ENCODE peak calls at places on chromosomes 1 and 21, in six cellular contexts. One of them, this sample, is unnamed.

GRCh38 chr1:85580046-85580411 is 532 bp upstream of the CCN1 start:
- DNase-seq in HepG2: peak; percentile 76
- DNase-seq in H1: no peak
- DNase-seq in GM12878: no peak
- DNase-seq in HCT116: no peak
- DNase-seq in K562: no peak
- DNase-seq in this sample: no peak

GRCh38 chr1:235329139-235329808 is 904 bp downstream of the GGPS1 start:
- DNase-seq in K562: no peak
- DNase-seq in HCT116: no peak
- DNase-seq in H1: no peak
- DNase-seq in GM12878: peak; percentile 52
- DNase-seq in HepG2: no peak
- DNase-seq in this sample: peak; percentile 40

GRCh38 chr21:38505654-38506523 is 7.6 kb upstream of the ERG start:
- DNase-seq in H1: peak; percentile 33
- DNase-seq in GM12878: no peak
- DNase-seq in K562: peak; percentile 20
- DNase-seq in HepG2: peak; percentile 62
- DNase-seq in HCT116: peak; percentile 42
- DNase-seq in this sample: peak; percentile 72

GRCh38 chr1:217181205-217181746 is 449.6 kb downstream of the GPATCH2 start:
- DNase-seq in HCT116: no peak
- DNase-seq in HepG2: no peak
- DNase-seq in K562: no peak
- DNase-seq in H1: no peak
- DNase-seq in GM12878: no peak
- DNase-seq in this sample: no peak

GRCh38 chr1:171984850-171985485 is 143.7 kb downstream of the DNM3 start:
- DNase-seq in H1: no peak
- DNase-seq in GM12878: no peak
- DNase-seq in HepG2: peak; percentile 40
- DNase-seq in HCT116: peak; percentile 29
- DNase-seq in K562: peak; percentile 25
- DNase-seq in this sample: peak; percentile 32

GRCh38 chr1:233269656-233270055 is 25.9 kb downstream of the PCNX2 start:
- DNase-seq in GM12878: no peak
- DNase-seq in K562: no peak
- DNase-seq in HCT116: no peak
- DNase-seq in H1: no peak
- DNase-seq in HepG2: no peak
- DNase-seq in this sample: no peak

GRCh38 chr21:36150192-36150711 is 6.4 kb upstream of the DOP1B start:
- DNase-seq in H1: no peak
- DNase-seq in HepG2: no peak
- DNase-seq in K562: no peak
- DNase-seq in GM12878: peak; percentile 42
- DNase-seq in HCT116: no peak
- DNase-seq in this sample: no peak

GRCh38 chr1:23273450-23274133 is 56.3 kb upstream of the HTR1D start:
- DNase-seq in H1: no peak
- DNase-seq in K562: no peak
- DNase-seq in HCT116: peak; percentile 6
- DNase-seq in HepG2: peak; percentile 23
- DNase-seq in GM12878: no peak
- DNase-seq in this sample: no peak

GRCh38 chr1:154199563-154199879 is 6.6 kb downstream of the CFAP141 start:
- DNase-seq in HCT116: no peak
- DNase-seq in H1: no peak
- DNase-seq in HepG2: peak; percentile 56
- DNase-seq in K562: no peak
- DNase-seq in GM12878: no peak
- DNase-seq in this sample: no peak

GRCh38 chr1:116508984-116509980 is 61.5 kb downstream of the CD58 start:
- DNase-seq in HepG2: peak; percentile 89
- DNase-seq in H1: no peak
- DNase-seq in GM12878: no peak
- DNase-seq in K562: peak; percentile 45
- DNase-seq in HCT116: peak; percentile 88
- DNase-seq in this sample: no peak

GRCh38 chr1:6873298-6874015 is 88.2 kb downstream of the CAMTA1 start:
- DNase-seq in K562: no peak
- DNase-seq in HepG2: no peak
- DNase-seq in HCT116: no peak
- DNase-seq in H1: no peak
- DNase-seq in GM12878: no peak
- DNase-seq in this sample: no peak

GRCh38 chr1:4059270-4059669 is 159.2 kb upstream of the C1orf174 start:
- DNase-seq in GM12878: no peak
- DNase-seq in HCT116: no peak
- DNase-seq in K562: no peak
- DNase-seq in H1: no peak
- DNase-seq in HepG2: no peak
- DNase-seq in this sample: no peak

GRCh38 chr1:18738126-18738525 is 107.5 kb downstream of the PAX7 start:
- DNase-seq in HCT116: no peak
- DNase-seq in K562: no peak
- DNase-seq in GM12878: no peak
- DNase-seq in H1: no peak
- DNase-seq in HepG2: no peak
- DNase-seq in this sample: no peak

GRCh38 chr1:169108897-169109560 is 2.5 kb downstream of the ATP1B1 start:
- DNase-seq in GM12878: no peak
- DNase-seq in HCT116: no peak
- DNase-seq in K562: no peak
- DNase-seq in H1: no peak
- DNase-seq in HepG2: peak; percentile 71
- DNase-seq in this sample: no peak

GRCh38 chr1:183234660-183235476 is 48.8 kb downstream of the LAMC2 start:
- DNase-seq in K562: peak; percentile 21
- DNase-seq in GM12878: no peak
- DNase-seq in HepG2: peak; percentile 21
- DNase-seq in H1: peak; percentile 41
- DNase-seq in HCT116: peak; percentile 62
- DNase-seq in this sample: peak; percentile 96

GRCh38 chr1:167493372-167493771 is 25.0 kb downstream of the CD247 start:
- DNase-seq in K562: no peak
- DNase-seq in HepG2: no peak
- DNase-seq in HCT116: no peak
- DNase-seq in GM12878: no peak
- DNase-seq in H1: no peak
- DNase-seq in this sample: no peak
- H3K36me3 ChIP-seq in K562: no peaks in the 10 kb centered on the region
- H3K36me3 ChIP-seq in HepG2: no peaks in the 10 kb centered on the region
- H3K36me3 ChIP-seq in HCT116: no peaks in the 10 kb centered on the region
- H3K36me3 ChIP-seq in GM12878: no peaks in the 10 kb centered on the region
- H3K36me3 ChIP-seq in H1: no peaks in the 10 kb centered on the region
- H3K36me3 ChIP-seq in this sample: no peaks in the 10 kb centered on the region

GRCh38 chr1:86773331-86774288 is 69.2 kb downstream of the SH3GLB1 start:
- DNase-seq in HepG2: peak; percentile 61
- DNase-seq in K562: no peak
- DNase-seq in HCT116: no peak
- DNase-seq in GM12878: no peak
- DNase-seq in H1: no peak
- DNase-seq in this sample: no peak
- TF ChIP-seq ZNF274 in HepG2: no peak
- TF ChIP-seq ZNF274 in K562: no peak
- TF ChIP-seq ZNF274 in HCT116: no peak
- TF ChIP-seq ZNF274 in GM12878: no peak
- TF ChIP-seq ZNF274 in H1: no peak
- TF ChIP-seq ZNF274 in this sample: no peak

GRCh38 chr1:113055570-113055969 is 17.4 kb upstream of the LRIG2 start:
- DNase-seq in GM12878: no peak
- DNase-seq in HepG2: no peak
- DNase-seq in H1: no peak
- DNase-seq in K562: no peak
- DNase-seq in HCT116: no peak
- DNase-seq in this sample: no peak
- H3K36me3 ChIP-seq in GM12878: no peaks in the 10 kb centered on the region
- H3K36me3 ChIP-seq in HepG2: no peaks in the 10 kb centered on the region
- H3K36me3 ChIP-seq in H1: no peaks in the 10 kb centered on the region
- H3K36me3 ChIP-seq in K562: no peaks in the 10 kb centered on the region
- H3K36me3 ChIP-seq in HCT116: no peaks in the 10 kb centered on the region
- H3K36me3 ChIP-seq in this sample: no peaks in the 10 kb centered on the region

GRCh38 chr1:25890249-25891034 is 14.9 kb upstream of the PAQR7 start:
- DNase-seq in HepG2: peak; percentile 50
- DNase-seq in GM12878: no peak
- DNase-seq in HCT116: peak; percentile 96
- DNase-seq in K562: no peak
- DNase-seq in H1: no peak
- DNase-seq in this sample: no peak

GRCh38 chr1:25893072-25893604 is 13.1 kb downstream of the STMN1 start:
- DNase-seq in GM12878: no peak
- DNase-seq in HepG2: no peak
- DNase-seq in HCT116: no peak
- DNase-seq in K562: no peak
- DNase-seq in H1: no peak
- DNase-seq in this sample: no peak

GRCh38 chr1:25889470-25889869 is 14.0 kb upstream of the PAQR7 start:
- DNase-seq in HCT116: no peak
- DNase-seq in K562: peak; percentile 69
- DNase-seq in GM12878: no peak
- DNase-seq in HepG2: no peak
- DNase-seq in H1: no peak
- DNase-seq in this sample: no peak

GRCh38 chr1:25888426-25888987 is 13.0 kb upstream of the PAQR7 start:
- DNase-seq in GM12878: no peak
- DNase-seq in H1: no peak
- DNase-seq in K562: no peak
- DNase-seq in HepG2: no peak
- DNase-seq in HCT116: no peak
- DNase-seq in this sample: no peak

GRCh38 chr1:25891606-25892005 is 14.6 kb downstream of the STMN1 start:
- DNase-seq in H1: no peak
- DNase-seq in HCT116: no peak
- DNase-seq in HepG2: no peak
- DNase-seq in GM12878: no peak
- DNase-seq in K562: no peak
- DNase-seq in this sample: no peak
- TF ChIP-seq ZNF274 in H1: no peak
- TF ChIP-seq ZNF274 in HCT116: no peak
- TF ChIP-seq ZNF274 in HepG2: no peak
- TF ChIP-seq ZNF274 in GM12878: no peak
- TF ChIP-seq ZNF274 in K562: no peak
- TF ChIP-seq ZNF274 in this sample: no peak

GRCh38 chr1:161008857-161009554 is 11.9 kb downstream of the F11R start:
- DNase-seq in GM12878: no peak
- DNase-seq in HCT116: no peak
- DNase-seq in K562: no peak
- DNase-seq in HepG2: peak; percentile 12
- DNase-seq in H1: no peak
- DNase-seq in this sample: no peak

GRCh38 chr1:161013591-161014513 is 7.1 kb downstream of the F11R start:
- DNase-seq in HCT116: no peak
- DNase-seq in HepG2: peak; percentile 99
- DNase-seq in GM12878: peak; percentile 74
- DNase-seq in H1: no peak
- DNase-seq in K562: peak; percentile 71
- DNase-seq in this sample: no peak

GRCh38 chr1:161009602-161010211 is 11.2 kb downstream of the F11R start:
- DNase-seq in H1: no peak
- DNase-seq in GM12878: no peak
- DNase-seq in HepG2: no peak
- DNase-seq in K562: peak; percentile 60
- DNase-seq in HCT116: no peak
- DNase-seq in this sample: no peak

GRCh38 chr1:161013104-161013590 is 7.8 kb downstream of the F11R start:
- DNase-seq in H1: no peak
- DNase-seq in K562: peak; percentile 7
- DNase-seq in HCT116: no peak
- DNase-seq in HepG2: no peak
- DNase-seq in GM12878: no peak
- DNase-seq in this sample: no peak

DNA sequence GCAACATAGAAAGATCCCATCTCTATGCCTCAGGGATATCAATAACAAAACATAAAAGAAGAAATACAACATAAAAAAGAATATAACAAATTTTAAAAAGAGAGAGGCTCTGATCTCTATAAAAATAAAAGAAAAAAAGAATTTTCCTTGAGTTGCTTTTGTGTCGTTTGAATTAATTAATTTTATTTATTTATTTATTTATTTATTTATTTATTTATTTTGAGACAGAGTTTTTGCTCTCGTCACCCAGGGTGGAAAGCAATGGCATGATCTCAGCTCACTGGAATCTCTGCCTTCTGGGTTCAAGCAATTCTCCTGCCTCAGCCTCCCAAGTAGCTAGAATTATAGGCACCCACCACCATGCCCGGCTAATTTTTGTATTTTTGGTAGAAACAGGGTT is 8.5 kb downstream of the F11R start:
- DNase-seq in H1: no peak
- DNase-seq in K562: no peak
- DNase-seq in HCT116: no peak
- DNase-seq in GM12878: no peak
- DNase-seq in HepG2: no peak
- DNase-seq in this sample: no peak
- H3K36me3 ChIP-seq in H1: peaks cover 11% of the 10 kb centered on the region
- H3K36me3 ChIP-seq in K562: peaks cover 9% of the 10 kb centered on the region
- H3K36me3 ChIP-seq in HCT116: no peaks in the 10 kb centered on the region
- H3K36me3 ChIP-seq in GM12878: no peaks in the 10 kb centered on the region
- H3K36me3 ChIP-seq in HepG2: no peaks in the 10 kb centered on the region
- H3K36me3 ChIP-seq in this sample: peaks cover 12% of the 10 kb centered on the region

DNA sequence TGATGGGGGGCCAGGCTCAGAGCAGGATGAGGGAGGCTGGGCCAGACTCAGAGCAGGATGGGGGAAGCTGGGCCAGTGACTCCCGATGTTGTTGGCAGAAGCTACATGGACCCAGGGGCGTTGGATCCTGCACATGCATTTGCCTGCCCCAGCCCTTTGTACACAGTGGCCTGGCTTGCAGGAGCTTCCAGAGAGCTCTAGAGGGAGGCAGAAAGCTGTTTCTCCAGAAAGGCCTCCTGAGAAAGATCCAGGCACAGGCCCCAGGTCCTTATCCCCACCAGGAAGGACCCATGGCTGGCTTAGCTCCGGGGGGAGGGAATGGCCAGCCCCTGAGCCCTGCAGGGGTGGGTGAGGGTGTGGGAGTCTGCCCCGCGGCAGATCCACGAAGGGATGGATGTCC is 106.6 kb upstream of the ACTRT2 start:
- DNase-seq in HCT116: no peak
- DNase-seq in K562: no peak
- DNase-seq in H1: no peak
- DNase-seq in HepG2: no peak
- DNase-seq in GM12878: no peak
- DNase-seq in this sample: no peak
- TF ChIP-seq ZNF274 in HCT116: no peak
- TF ChIP-seq ZNF274 in K562: no peak
- TF ChIP-seq ZNF274 in H1: no peak
- TF ChIP-seq ZNF274 in HepG2: no peak
- TF ChIP-seq ZNF274 in GM12878: no peak
- TF ChIP-seq ZNF274 in this sample: no peak